ENCODE peak calls at places on chromosomes 3 and 15, in eight cellular contexts. N is T-cell; Z is stimulated activated CD4-positive, alpha-beta T cell treated with anti-CD3 and anti-CD28 coated beads, Interleukin-1b, Interleukin-23, amount 100 ng/mL, for 1 hour; E is smooth muscle cell of the brain vasculature; H is bronchial epithelial cell; J is GM10248; D is upper lobe of left lung; W is hepatic stellate cell. K is an unnamed sample.
A peak's percentile ranks its signal among the peaks of the same experiment; 100 is the strongest.

GRCh38 chr15:70027518-70027917 is 70.2 kb downstream of the TLE3 start:
- DNase-seq in W (no peak), E (no peak), N (no peak), Z (no peak), H (no peak), J (no peak), D (no peak), K (peak; percentile 22)

GRCh38 chr3:195003893-195004289 is 267.1 kb downstream of the XXYLT1 start:
- DNase-seq in E (no peak), N (no peak), Z (no peak), D (no peak), H (no peak), J (no peak), W (no peak), K (no peak)

GRCh38 chr15:32898991-32899613 is 181.3 kb downstream of the GREM1 start:
- DNase-seq in N (no peak), H (no peak), E (no peak), D (no peak), J (no peak), Z (no peak), W (no peak), K (peak; percentile 79)

GRCh38 chr3:11820540-11821041 is 26.1 kb downstream of the TAMM41 start:
- DNase-seq in H (no peak), J (peak; percentile 28), E (peak; percentile 18), N (no peak), W (no peak), Z (no peak), D (peak; percentile 51), K (no peak)

GRCh38 chr3:129230311-129231019 is 18.9 kb upstream of the COPG1 start:
- DNase-seq in Z (no peak), W (no peak), N (no peak), D (peak; percentile 60), J (no peak), E (no peak), H (peak; percentile 96), K (no peak)

GRCh38 chr3:65902304-65902793 is 136.4 kb downstream of the MAGI1 start:
- DNase-seq in H (peak; percentile 79), W (no peak), Z (no peak), D (no peak), N (no peak), E (no peak), J (no peak), K (no peak)

GRCh38 chr3:97197083-97197482 is 382.7 kb downstream of the EPHA6 start:
- DNase-seq in Z (no peak), H (no peak), D (no peak), E (no peak), W (no peak), N (no peak), J (no peak), K (no peak)

GRCh38 chr3:163722421-163722820 is 1355.9 kb downstream of the SI start:
- DNase-seq in H (no peak), W (no peak), E (no peak), J (no peak), D (no peak), Z (no peak), N (no peak), K (no peak)

GRCh38 chr3:139672247-139672646 is 5.5 kb downstream of the NMNAT3 start:
- DNase-seq in W (no peak), J (no peak), H (no peak), N (no peak), Z (no peak), D (no peak), E (no peak), K (no peak)

GRCh38 chr15:89893027-89893426 is 767 bp downstream of the AP3S2 start:
- DNase-seq in W (no peak), Z (no peak), N (no peak), D (no peak), J (no peak), E (no peak), H (peak; percentile 33), K (no peak)

GRCh38 chr3:101383156-101383575 is 62.8 kb upstream of the IMPG2 start:
- DNase-seq in D (no peak), N (no peak), H (no peak), J (no peak), W (peak; percentile 16), Z (no peak), E (no peak), K (no peak)

GRCh38 chr15:34644061-34644460 is 60.6 kb upstream of the GOLGA8B start:
- DNase-seq in E (peak; percentile 60), W (peak; percentile 16), N (no peak), J (no peak), D (no peak), Z (no peak), H (peak; percentile 79), K (no peak)

GRCh38 chr3:129025691-129026435 is 24.8 kb downstream of the EFCC1 start:
- DNase-seq in H (no peak), E (no peak), J (no peak), N (no peak), D (no peak), W (no peak), Z (no peak), K (no peak)

GRCh38 chr15:44593042-44593736 is 56.2 kb downstream of the EIF3J start:
- DNase-seq in J (no peak), D (no peak), W (no peak), E (no peak), Z (no peak), N (peak; percentile 25), H (peak; percentile 19), K (no peak)